ENCODE peak calls at places on chromosomes 4 and X, in four cellular contexts. One of them, this sample, is unnamed.

GRCh38 chrX:41677183-41677582 is 11.6 kb upstream of the GPR34 start:
- DNase-seq in CD8-positive, alpha-beta T cell: no peak
- DNase-seq in nucleus accumbens: no peak
- DNase-seq in IMR-90: no peak
- DNase-seq in this sample: no peak

GRCh38 chr4:24055623-24056022 is 165.8 kb upstream of the PPARGC1A start:
- DNase-seq in CD8-positive, alpha-beta T cell: no peak
- DNase-seq in nucleus accumbens: no peak
- DNase-seq in IMR-90: no peak
- DNase-seq in this sample: no peak

GRCh38 chrX:70481871-70482270 is 37.2 kb downstream of the DLG3 start:
- DNase-seq in nucleus accumbens: no peak
- DNase-seq in IMR-90: no peak
- DNase-seq in CD8-positive, alpha-beta T cell: no peak
- DNase-seq in this sample: no peak

GRCh38 chrX:40230646-40231045 is 132.9 kb upstream of the BCOR start:
- DNase-seq in IMR-90: no peak
- DNase-seq in nucleus accumbens: no peak
- DNase-seq in CD8-positive, alpha-beta T cell: no peak
- DNase-seq in this sample: no peak

GRCh38 chr4:159229164-159229563 is 126.3 kb downstream of the RAPGEF2 start:
- DNase-seq in nucleus accumbens: no peak
- DNase-seq in CD8-positive, alpha-beta T cell: no peak
- DNase-seq in IMR-90: peak; percentile 94
- DNase-seq in this sample: no peak

GRCh38 chr4:177441061-177441802 is 1.0 kb downstream of the AGA start:
- DNase-seq in CD8-positive, alpha-beta T cell: no peak
- DNase-seq in IMR-90: peak; percentile 28
- DNase-seq in nucleus accumbens: peak; percentile 7
- DNase-seq in this sample: no peak

GRCh38 chr4:1072830-1073446 is 40.4 kb downstream of the RNF212 start:
- DNase-seq in nucleus accumbens: peak; percentile 40
- DNase-seq in CD8-positive, alpha-beta T cell: peak; percentile 24
- DNase-seq in IMR-90: peak; percentile 53
- DNase-seq in this sample: peak; percentile 30

GRCh38 chr4:108223313-108223712 is 54.6 kb upstream of the LEF1 start:
- DNase-seq in CD8-positive, alpha-beta T cell: no peak
- DNase-seq in nucleus accumbens: no peak
- DNase-seq in IMR-90: no peak
- DNase-seq in this sample: no peak

GRCh38 chrX:109812236-109812635 is 79.2 kb upstream of the ACSL4 start:
- DNase-seq in IMR-90: no peak
- DNase-seq in nucleus accumbens: no peak
- DNase-seq in CD8-positive, alpha-beta T cell: no peak
- DNase-seq in this sample: no peak

GRCh38 chr4:42712854-42713253 is 55.9 kb upstream of the ATP8A1 start:
- DNase-seq in nucleus accumbens: no peak
- DNase-seq in IMR-90: no peak
- DNase-seq in CD8-positive, alpha-beta T cell: no peak
- DNase-seq in this sample: no peak

GRCh38 chrX:30060718-30061117 is 154.6 kb upstream of the MAGEB2 start:
- DNase-seq in IMR-90: peak; percentile 21
- DNase-seq in nucleus accumbens: peak; percentile 4
- DNase-seq in CD8-positive, alpha-beta T cell: no peak
- DNase-seq in this sample: peak; percentile 3

GRCh38 chr4:1198070-1198844 is 25.9 kb upstream of the SPON2 start:
- DNase-seq in IMR-90: peak; percentile 70
- DNase-seq in nucleus accumbens: no peak
- DNase-seq in CD8-positive, alpha-beta T cell: no peak
- DNase-seq in this sample: no peak

GRCh38 chrX:30150196-30150895 is 65.0 kb upstream of the MAGEB2 start:
- DNase-seq in CD8-positive, alpha-beta T cell: no peak
- DNase-seq in IMR-90: peak; percentile 36
- DNase-seq in nucleus accumbens: no peak
- DNase-seq in this sample: no peak

GRCh38 chr4:166594326-166594946 is 639.9 kb downstream of the SPOCK3 start:
- DNase-seq in nucleus accumbens: no peak
- DNase-seq in IMR-90: no peak
- DNase-seq in CD8-positive, alpha-beta T cell: no peak
- DNase-seq in this sample: no peak

GRCh38 chr4:3690576-3691152 is 75.5 kb upstream of the ADRA2C start:
- DNase-seq in nucleus accumbens: no peak
- DNase-seq in IMR-90: no peak
- DNase-seq in CD8-positive, alpha-beta T cell: no peak
- DNase-seq in this sample: no peak

GRCh38 chr4:177161781-177162180 is 147.9 kb upstream of the NEIL3 start:
- DNase-seq in IMR-90: no peak
- DNase-seq in CD8-positive, alpha-beta T cell: no peak
- DNase-seq in nucleus accumbens: no peak
- DNase-seq in this sample: no peak

GRCh38 chrX:8037593-8038348 is 110.6 kb upstream of the PNPLA4 start:
- DNase-seq in CD8-positive, alpha-beta T cell: no peak
- DNase-seq in IMR-90: no peak
- DNase-seq in nucleus accumbens: no peak
- DNase-seq in this sample: no peak

GRCh38 chrX:21905976-21906375 is 34.5 kb upstream of the SMS start:
- DNase-seq in nucleus accumbens: no peak
- DNase-seq in CD8-positive, alpha-beta T cell: no peak
- DNase-seq in IMR-90: no peak
- DNase-seq in this sample: no peak

GRCh38 chrX:153687121-153688039 is at the start of gene SLC6A8:
- DNase-seq in IMR-90: peak; percentile 44
- DNase-seq in CD8-positive, alpha-beta T cell: no peak
- DNase-seq in nucleus accumbens: peak; percentile 77
- DNase-seq in this sample: peak; percentile 42